ENCODE peak calls at places on chromosomes 11 and 22, in five cellular contexts. N is SW 1271, J is iris pigment epithelial cell, G is AG08395, B is RCC 7860. P is an unnamed sample.

GRCh38 chr11:3781423-3781822 is 15.9 kb downstream of the NUP98 start:
- DNase-seq in N (no peak), B (no peak), G (peak; percentile 31), J (peak; percentile 68), P (no peak)

GRCh38 chr22:45671051-45671782 is 417 bp upstream of the ATXN10 start:
- DNase-seq in J (no peak), N (no peak), G (no peak), B (no peak), P (peak; percentile 2)

GRCh38 chr11:107836811-107837210 is 21.8 kb downstream of the SLC35F2 start:
- DNase-seq in B (no peak), J (no peak), N (no peak), G (no peak), P (no peak)

GRCh38 chr11:23364076-23364475 is 503.8 kb upstream of the CCDC179 start:
- DNase-seq in J (peak; percentile 5), B (no peak), G (no peak), N (no peak), P (no peak)

GRCh38 chr11:82902086-82902485 is 550 bp downstream of the DDIAS start:
- DNase-seq in B (no peak), J (no peak), G (no peak), N (no peak), P (peak; percentile 10)

GRCh38 chr11:124879229-124879998 is 14.2 kb downstream of the ROBO3 start:
- DNase-seq in J (no peak), G (no peak), N (no peak), B (no peak), P (no peak)

GRCh38 chr22:36977401-36977861 is 41.8 kb downstream of the TST start:
- DNase-seq in J (peak; percentile 19), G (peak; percentile 9), B (no peak), N (no peak), P (peak; percentile 66)

GRCh38 chr22:47202819-47203553 is 440.5 kb downstream of the TBC1D22A start:
- DNase-seq in G (no peak), B (no peak), J (no peak), N (no peak), P (no peak)

GRCh38 chr11:10429526-10429925 is 25.5 kb upstream of the AMPD3 start:
- DNase-seq in N (no peak), G (no peak), J (no peak), B (no peak), P (no peak)

GRCh38 chr22:17097701-17098100 is 12.9 kb downstream of the IL17RA start:
- DNase-seq in N (no peak), B (no peak), G (no peak), J (no peak), P (no peak)

GRCh38 chr11:35783803-35784202 is 121.2 kb downstream of the TRIM44 start:
- DNase-seq in N (no peak), B (no peak), J (no peak), G (no peak), P (no peak)

GRCh38 chr11:86374586-86374985 is at the start of gene CCDC81:
- DNase-seq in N (no peak), B (no peak), J (peak; percentile 43), G (peak; percentile 10), P (no peak)

GRCh38 chr11:1879941-1880720 is 11.6 kb downstream of the PRR33 start:
- DNase-seq in N (no peak), B (no peak), G (no peak), J (peak; percentile 51), P (no peak)